ENCODE peak calls at places on chromosomes 16 and 17, in nine cellular contexts. One of them, this sample, is unnamed.

GRCh38 chr17:12250973-12251372 is 230.3 kb downstream of the MAP2K4 start:
- DNase-seq in stimulated activated CD4-positive, alpha-beta T cell treated with anti-CD3 and anti-CD28 coated beads, Interleukin-1b, Interleukin-23, amount 100 ng/mL, for 48 hours: no peak
- DNase-seq in neural crest cell: no peak
- DNase-seq in heart right ventricle: no peak
- DNase-seq in substantia nigra: no peak
- DNase-seq in ELF-1: peak
- DNase-seq in right cardiac atrium: no peak
- DNase-seq in uterus: no peak
- DNase-seq in erythroblast: no peak
- DNase-seq in this sample: no peak

GRCh38 chr16:17171250-17172143 is 299.3 kb downstream of the XYLT1 start:
- DNase-seq in stimulated activated CD4-positive, alpha-beta T cell treated with anti-CD3 and anti-CD28 coated beads, Interleukin-1b, Interleukin-23, amount 100 ng/mL, for 48 hours: no peak
- DNase-seq in neural crest cell: no peak
- DNase-seq in heart right ventricle: no peak
- DNase-seq in substantia nigra: no peak
- DNase-seq in ELF-1: no peak
- DNase-seq in right cardiac atrium: no peak
- DNase-seq in uterus: no peak
- DNase-seq in erythroblast: no peak
- DNase-seq in this sample: no peak

GRCh38 chr16:88467433-88468051 is 14.5 kb downstream of the ZFPM1 start:
- DNase-seq in stimulated activated CD4-positive, alpha-beta T cell treated with anti-CD3 and anti-CD28 coated beads, Interleukin-1b, Interleukin-23, amount 100 ng/mL, for 48 hours: no peak
- DNase-seq in neural crest cell: no peak
- DNase-seq in heart right ventricle: no peak
- DNase-seq in substantia nigra: no peak
- DNase-seq in ELF-1: no peak
- DNase-seq in right cardiac atrium: no peak
- DNase-seq in uterus: no peak
- DNase-seq in erythroblast: peak
- DNase-seq in this sample: no peak

GRCh38 chr17:68711858-68712257 is 110.7 kb upstream of the FAM20A start:
- DNase-seq in stimulated activated CD4-positive, alpha-beta T cell treated with anti-CD3 and anti-CD28 coated beads, Interleukin-1b, Interleukin-23, amount 100 ng/mL, for 48 hours: no peak
- DNase-seq in neural crest cell: no peak
- DNase-seq in heart right ventricle: no peak
- DNase-seq in substantia nigra: no peak
- DNase-seq in ELF-1: no peak
- DNase-seq in right cardiac atrium: no peak
- DNase-seq in uterus: no peak
- DNase-seq in erythroblast: no peak
- DNase-seq in this sample: no peak

GRCh38 chr17:17664073-17664470 is 17.2 kb upstream of the RAI1 start:
- DNase-seq in stimulated activated CD4-positive, alpha-beta T cell treated with anti-CD3 and anti-CD28 coated beads, Interleukin-1b, Interleukin-23, amount 100 ng/mL, for 48 hours: no peak
- DNase-seq in neural crest cell: no peak
- DNase-seq in heart right ventricle: no peak
- DNase-seq in substantia nigra: no peak
- DNase-seq in ELF-1: no peak
- DNase-seq in right cardiac atrium: no peak
- DNase-seq in uterus: no peak
- DNase-seq in erythroblast: no peak
- DNase-seq in this sample: no peak

GRCh38 chr16:69314534-69314933 is 3.4 kb downstream of the VPS4A start:
- DNase-seq in stimulated activated CD4-positive, alpha-beta T cell treated with anti-CD3 and anti-CD28 coated beads, Interleukin-1b, Interleukin-23, amount 100 ng/mL, for 48 hours: no peak
- DNase-seq in neural crest cell: no peak
- DNase-seq in heart right ventricle: no peak
- DNase-seq in substantia nigra: no peak
- DNase-seq in ELF-1: no peak
- DNase-seq in right cardiac atrium: peak
- DNase-seq in uterus: no peak
- DNase-seq in erythroblast: no peak
- DNase-seq in this sample: no peak

GRCh38 chr17:65885484-65885883 is 306.4 kb downstream of the CEP112 start:
- DNase-seq in stimulated activated CD4-positive, alpha-beta T cell treated with anti-CD3 and anti-CD28 coated beads, Interleukin-1b, Interleukin-23, amount 100 ng/mL, for 48 hours: no peak
- DNase-seq in neural crest cell: no peak
- DNase-seq in heart right ventricle: no peak
- DNase-seq in substantia nigra: no peak
- DNase-seq in ELF-1: no peak
- DNase-seq in right cardiac atrium: no peak
- DNase-seq in uterus: no peak
- DNase-seq in erythroblast: no peak
- DNase-seq in this sample: no peak

GRCh38 chr17:68705331-68706166 is 104.4 kb upstream of the FAM20A start:
- DNase-seq in stimulated activated CD4-positive, alpha-beta T cell treated with anti-CD3 and anti-CD28 coated beads, Interleukin-1b, Interleukin-23, amount 100 ng/mL, for 48 hours: no peak
- DNase-seq in neural crest cell: no peak
- DNase-seq in heart right ventricle: no peak
- DNase-seq in substantia nigra: no peak
- DNase-seq in ELF-1: no peak
- DNase-seq in right cardiac atrium: no peak
- DNase-seq in uterus: no peak
- DNase-seq in erythroblast: no peak
- DNase-seq in this sample: no peak

GRCh38 chr16:61900482-61900881 is 135.8 kb downstream of the CDH8 start:
- DNase-seq in stimulated activated CD4-positive, alpha-beta T cell treated with anti-CD3 and anti-CD28 coated beads, Interleukin-1b, Interleukin-23, amount 100 ng/mL, for 48 hours: no peak
- DNase-seq in neural crest cell: no peak
- DNase-seq in heart right ventricle: no peak
- DNase-seq in substantia nigra: no peak
- DNase-seq in ELF-1: no peak
- DNase-seq in right cardiac atrium: no peak
- DNase-seq in uterus: no peak
- DNase-seq in erythroblast: no peak
- DNase-seq in this sample: no peak

GRCh38 chr17:22409160-22409751 is 716.9 kb downstream of the KCNJ18 start:
- DNase-seq in stimulated activated CD4-positive, alpha-beta T cell treated with anti-CD3 and anti-CD28 coated beads, Interleukin-1b, Interleukin-23, amount 100 ng/mL, for 48 hours: no peak
- DNase-seq in neural crest cell: no peak
- DNase-seq in heart right ventricle: no peak
- DNase-seq in substantia nigra: no peak
- DNase-seq in ELF-1: no peak
- DNase-seq in right cardiac atrium: peak
- DNase-seq in uterus: no peak
- DNase-seq in erythroblast: no peak
- DNase-seq in this sample: no peak

GRCh38 chr16:85002643-85003042 is 8.7 kb downstream of the ZDHHC7 start:
- DNase-seq in stimulated activated CD4-positive, alpha-beta T cell treated with anti-CD3 and anti-CD28 coated beads, Interleukin-1b, Interleukin-23, amount 100 ng/mL, for 48 hours: no peak
- DNase-seq in neural crest cell: no peak
- DNase-seq in heart right ventricle: peak
- DNase-seq in substantia nigra: no peak
- DNase-seq in ELF-1: no peak
- DNase-seq in right cardiac atrium: peak
- DNase-seq in uterus: no peak
- DNase-seq in erythroblast: no peak
- DNase-seq in this sample: no peak

GRCh38 chr16:27759301-27759871 is 209.4 kb downstream of the KATNIP start:
- DNase-seq in stimulated activated CD4-positive, alpha-beta T cell treated with anti-CD3 and anti-CD28 coated beads, Interleukin-1b, Interleukin-23, amount 100 ng/mL, for 48 hours: no peak
- DNase-seq in neural crest cell: no peak
- DNase-seq in heart right ventricle: no peak
- DNase-seq in substantia nigra: no peak
- DNase-seq in ELF-1: peak
- DNase-seq in right cardiac atrium: no peak
- DNase-seq in uterus: no peak
- DNase-seq in erythroblast: no peak
- DNase-seq in this sample: peak

GRCh38 chr16:65355706-65356105 is 233.8 kb upstream of the CDH11 start:
- DNase-seq in stimulated activated CD4-positive, alpha-beta T cell treated with anti-CD3 and anti-CD28 coated beads, Interleukin-1b, Interleukin-23, amount 100 ng/mL, for 48 hours: no peak
- DNase-seq in neural crest cell: no peak
- DNase-seq in heart right ventricle: no peak
- DNase-seq in substantia nigra: no peak
- DNase-seq in ELF-1: no peak
- DNase-seq in right cardiac atrium: no peak
- DNase-seq in uterus: no peak
- DNase-seq in erythroblast: no peak
- DNase-seq in this sample: no peak

GRCh38 chr16:22641030-22641671 is 130.5 kb downstream of the NPIPB5 start:
- DNase-seq in stimulated activated CD4-positive, alpha-beta T cell treated with anti-CD3 and anti-CD28 coated beads, Interleukin-1b, Interleukin-23, amount 100 ng/mL, for 48 hours: no peak
- DNase-seq in neural crest cell: no peak
- DNase-seq in heart right ventricle: no peak
- DNase-seq in substantia nigra: no peak
- DNase-seq in ELF-1: peak
- DNase-seq in right cardiac atrium: no peak
- DNase-seq in uterus: no peak
- DNase-seq in erythroblast: peak
- DNase-seq in this sample: peak

This sample was measured in A673.